ENCODE peak calls at places on chromosomes 4 and X, in four cellular contexts. T is HepG2, U is K562, X is GM12878. R is an unnamed sample.

GRCh38 chrX:110284159-110284558 is 33.7 kb downstream of the AMMECR1 start:
- DNase-seq in U (no peak), T (no peak), X (no peak), R (no peak)

GRCh38 chr4:125736057-125736456 is 421.3 kb downstream of the FAT4 start:
- DNase-seq in T (peak), X (no peak), U (no peak), R (no peak)

GRCh38 chr4:24607338-24607737 is 23.0 kb upstream of the DHX15 start:
- DNase-seq in T (no peak), U (no peak), X (no peak), R (no peak)

GRCh38 chrX:53115550-53115874 is 21.6 kb downstream of the KANTR start:
- DNase-seq in U (no peak), X (no peak), T (no peak), R (no peak)

GRCh38 chr4:25098964-25099843 is 61.0 kb downstream of the SEPSECS start:
- DNase-seq in U (peak), X (no peak), T (no peak), R (no peak)

GRCh38 chr4:169493164-169493524 is 119.2 kb downstream of the NEK1 start:
- DNase-seq in U (no peak), T (no peak), X (no peak), R (no peak)

GRCh38 chrX:136880003-136880451 is 498 bp downstream of the RBMX start:
- DNase-seq in X (no peak), U (peak), T (no peak), R (no peak)

GRCh38 chr4:169440446-169440845 is 169.7 kb upstream of the SH3RF1 start:
- DNase-seq in T (no peak), X (no peak), U (no peak), R (no peak)

GRCh38 chr4:110663738-110664444 is 41.0 kb upstream of the PITX2 start:
- DNase-seq in T (no peak), X (no peak), U (no peak), R (no peak)

GRCh38 chr4:187090401-187090800 is 366.7 kb upstream of the FAT1 start:
- DNase-seq in T (no peak), X (no peak), U (no peak), R (no peak)

GRCh38 chr4:19774690-19775256 is 476.9 kb upstream of the SLIT2 start:
- DNase-seq in T (no peak), U (no peak), X (no peak), R (no peak)

GRCh38 chrX:55754861-55755294 is 37.3 kb downstream of the RRAGB start:
- DNase-seq in T (no peak), U (no peak), X (peak), R (no peak)

GRCh38 chr4:124641715-124642380 is 70.7 kb downstream of the ANKRD50 start:
- DNase-seq in U (no peak), T (no peak), X (no peak), R (no peak)

GRCh38 chr4:25810016-25810415 is 52.8 kb downstream of the SEL1L3 start:
- DNase-seq in U (no peak), T (peak), X (no peak), R (no peak)

GRCh38 chrX:118536687-118537461 is 41.3 kb downstream of the DOCK11 start:
- DNase-seq in T (no peak), U (no peak), X (peak), R (peak)

GRCh38 chr4:168848977-168849687 is 160.9 kb downstream of the CBR4 start:
- DNase-seq in U (no peak), X (no peak), T (no peak), R (no peak)

GRCh38 chr4:36414248-36414647 is 132.8 kb downstream of the DTHD1 start:
- DNase-seq in T (no peak), U (no peak), X (no peak), R (no peak)

GRCh38 chr4:183012862-183013855 is 85.9 kb upstream of the WWC2 start:
- DNase-seq in T (no peak), X (no peak), U (no peak), R (peak)

GRCh38 chr4:76305033-76305687 is 1.4 kb upstream of the STBD1 start:
- DNase-seq in X (no peak), T (no peak), U (no peak), R (no peak)

GRCh38 chr4:2862528-2862927 is 18.9 kb downstream of the ADD1 start:
- DNase-seq in U (peak), T (no peak), X (no peak), R (no peak)

GRCh38 chr4:8910100-8910821 is 38.6 kb upstream of the HMX1 start:
- DNase-seq in U (no peak), T (no peak), X (no peak), R (no peak)

GRCh38 chr4:165864228-165864627 is 8.8 kb upstream of the TLL1 start:
- DNase-seq in X (no peak), U (no peak), T (peak), R (no peak)

GRCh38 chr4:86249074-86249473 is 110.8 kb downstream of the MAPK10 start:
- DNase-seq in X (no peak), U (no peak), T (no peak), R (no peak)

GRCh38 chr4:38565271-38566199 is 98.5 kb upstream of the KLF3 start:
- DNase-seq in U (peak), T (no peak), X (no peak), R (no peak)

GRCh38 chr4:135598151-135598550 is 1396.6 kb upstream of the PABPC4L start:
- DNase-seq in T (no peak), X (no peak), U (no peak), R (no peak)

GRCh38 chrX:57565198-57565597 is 26.6 kb upstream of the ZXDB start:
- DNase-seq in U (no peak), X (no peak), T (peak), R (no peak)

GRCh38 chr4:170399894-170400293 is 310.1 kb upstream of the AADAT start:
- DNase-seq in X (no peak), U (no peak), T (no peak), R (no peak)

GRCh38 chr4:151204925-151205524 is 71.9 kb upstream of the PRSS48 start:
- DNase-seq in U (no peak), X (no peak), T (peak), R (no peak)

GRCh38 chrX:22373766-22374165 is 101.1 kb downstream of the CBLL2 start:
- DNase-seq in U (no peak), X (no peak), T (no peak), R (no peak)

GRCh38 chr4:110361921-110362320 is 114.0 kb upstream of the ENPEP start:
- DNase-seq in U (no peak), T (no peak), X (no peak), R (no peak)

GRCh38 chr4:7366958-7367353 is 67.8 kb downstream of the PSAPL1 start:
- DNase-seq in X (no peak), U (no peak), T (no peak), R (no peak)

GRCh38 chr4:48968814-48969213 is 17.3 kb upstream of the CWH43 start:
- DNase-seq in T (no peak), X (no peak), U (no peak), R (no peak)
- TF ChIP-seq ETV6 in T (no peak), X (no peak), U (no peak), R (no peak)

DNA sequence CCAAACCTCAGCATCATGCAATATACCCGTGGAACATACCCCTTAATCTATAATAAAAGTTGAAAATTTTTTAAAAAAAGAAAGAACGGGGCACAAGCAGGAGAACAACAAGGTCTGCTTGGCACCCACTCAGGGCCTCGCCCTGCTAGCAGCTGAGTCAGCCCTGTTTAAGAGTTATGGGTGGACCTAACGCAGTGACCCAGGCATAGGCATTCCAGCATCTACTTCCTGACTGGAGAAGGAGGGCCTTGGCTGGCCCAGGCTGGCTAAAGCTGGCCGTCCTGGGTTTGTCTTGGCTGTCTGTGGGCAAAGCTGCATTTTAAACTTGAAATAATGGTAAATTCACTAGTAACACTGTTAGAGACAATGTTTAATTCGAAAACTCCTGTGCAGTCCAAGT is 236.7 kb upstream of the PGRMC2 start:
- DNase-seq in U (no peak), T (no peak), X (no peak), R (no peak)
- TF ChIP-seq CREB1 in U (no peak), T (no peak), X (no peak), R (no peak)

GRCh38 chr4:53986062-53986461 is 78.3 kb downstream of the CHIC2 start:
- DNase-seq in T (no peak), X (no peak), U (no peak), R (no peak)

GRCh38 chr4:53981066-53981465 is 83.3 kb downstream of the CHIC2 start:
- DNase-seq in T (no peak), U (no peak), X (no peak), R (no peak)

GRCh38 chr4:53981573-53981972 is 82.8 kb downstream of the CHIC2 start:
- DNase-seq in T (no peak), U (no peak), X (no peak), R (no peak)
- TF ChIP-seq ETV6 in T (no peak), U (no peak), X (no peak), R (no peak)

DNA sequence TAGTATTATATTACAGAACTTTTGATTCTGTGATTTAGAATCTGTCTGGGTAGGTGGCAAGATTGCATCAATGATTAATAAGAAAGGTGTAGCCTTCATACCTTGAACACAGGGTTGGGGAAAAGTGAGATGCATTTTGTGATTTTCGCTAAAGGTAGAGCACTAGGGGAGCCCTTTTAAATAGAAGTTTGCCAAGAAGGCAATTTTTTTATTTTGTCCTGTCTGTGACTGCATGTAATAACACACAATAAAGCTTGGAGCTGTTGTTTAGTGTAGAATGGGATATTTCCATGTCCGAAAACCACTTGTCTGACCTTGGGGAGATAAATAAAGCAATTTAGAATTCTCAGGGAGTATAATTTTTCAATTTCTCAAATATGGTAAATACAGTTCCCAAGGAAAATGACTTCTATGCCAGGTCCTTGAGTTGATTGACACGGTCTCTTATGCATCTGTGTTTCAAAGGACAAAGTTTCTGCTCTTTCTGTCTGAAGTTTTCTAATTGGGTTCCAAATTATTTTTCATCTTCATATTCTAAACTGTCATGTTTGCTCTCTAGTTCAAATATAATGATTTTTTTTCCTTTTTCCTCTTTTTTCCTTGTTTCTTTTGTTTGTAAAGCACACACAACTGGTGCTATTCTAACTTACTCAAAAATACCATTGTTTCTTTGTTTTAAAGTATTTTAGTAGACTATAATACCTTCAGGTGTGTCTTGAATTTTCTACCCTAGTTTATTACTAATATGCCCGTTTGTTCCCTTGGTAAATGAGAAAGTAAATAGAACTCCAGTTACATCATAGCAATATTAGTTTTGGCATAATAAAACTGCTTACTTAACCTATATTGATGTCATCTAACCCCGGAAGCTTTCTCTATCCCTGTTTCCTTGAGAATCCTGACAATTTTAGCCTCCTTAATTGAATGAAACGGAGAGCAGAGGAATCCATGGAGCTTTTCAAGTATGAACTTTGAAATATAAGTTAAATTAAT is 87.8 kb upstream of the BMPR1B start:
- DNase-seq in X (no peak), U (no peak), T (no peak), R (no peak)
- TF ChIP-seq CREB1 in X (no peak), U (no peak), T (no peak), R (no peak)

DNA sequence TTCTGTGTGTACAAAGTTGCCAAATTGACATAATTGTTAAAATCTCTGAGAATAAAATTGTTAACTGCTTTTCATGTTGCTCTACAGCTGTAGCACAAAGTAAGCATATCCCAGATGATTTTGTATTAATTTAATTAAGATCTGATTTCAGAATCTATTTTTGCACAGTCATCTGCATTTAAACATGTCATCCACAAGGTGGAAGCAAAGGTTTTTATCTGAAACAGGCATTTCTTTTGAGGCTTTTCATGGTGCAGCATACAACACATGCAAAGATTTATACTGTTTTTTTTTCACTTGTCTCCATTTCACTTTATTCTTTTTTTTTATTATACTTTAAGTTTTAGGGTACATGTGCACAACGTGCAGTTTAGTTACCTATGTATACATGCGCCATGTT is 51.2 kb downstream of the GC start:
- DNase-seq in T (peak), X (no peak), U (peak), R (no peak)
- TF ChIP-seq ETV6 in T (no peak), X (no peak), U (no peak), R (no peak)

DNA sequence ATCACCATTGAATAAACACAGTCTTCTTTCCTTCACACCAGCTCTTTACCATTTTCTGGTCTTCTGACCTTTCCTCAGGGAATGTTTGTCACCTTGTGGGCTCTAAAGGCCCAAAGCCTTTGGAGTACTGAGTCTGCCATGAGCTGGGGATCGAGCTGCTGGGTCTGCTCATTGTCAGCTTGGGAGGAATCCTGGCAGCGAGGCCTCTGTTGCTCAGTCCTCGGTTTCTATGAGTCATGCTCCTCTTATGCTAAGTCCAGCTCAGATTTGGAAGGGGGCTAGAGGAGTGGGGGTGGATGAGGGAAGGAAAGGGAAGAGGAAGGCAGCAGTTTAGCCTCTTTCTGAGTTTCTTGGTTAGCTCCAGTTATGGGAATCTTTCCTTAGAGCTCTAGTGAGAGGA is 31.1 kb downstream of the NHSL2 start:
- DNase-seq in U (no peak), T (no peak), X (no peak), R (no peak)
- TF ChIP-seq CREB1 in U (no peak), T (no peak), X (no peak), R (no peak)

DNA sequence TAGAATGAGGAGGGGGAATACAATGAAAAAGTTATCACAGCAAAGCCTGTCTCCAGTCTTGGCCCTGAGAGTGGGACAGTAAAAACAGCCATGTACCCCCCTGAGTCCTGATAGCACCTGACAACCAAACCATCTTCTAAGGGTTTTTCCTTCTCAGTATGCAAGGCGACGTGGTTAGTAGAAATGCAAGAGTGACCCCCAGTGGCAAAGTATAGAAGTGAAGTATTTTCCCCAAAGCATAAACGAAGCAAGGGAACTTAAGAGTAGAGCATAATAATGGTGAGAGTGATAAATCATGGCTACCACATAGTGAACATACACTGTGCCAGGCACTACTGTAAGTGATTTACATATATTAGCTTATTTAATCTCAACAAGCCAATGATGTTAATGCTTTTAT is 52.8 kb downstream of the FAM47C start:
- DNase-seq in T (peak), U (peak), X (no peak), R (no peak)
- TF ChIP-seq ETV6 in T (no peak), U (no peak), X (no peak), R (no peak)

DNA sequence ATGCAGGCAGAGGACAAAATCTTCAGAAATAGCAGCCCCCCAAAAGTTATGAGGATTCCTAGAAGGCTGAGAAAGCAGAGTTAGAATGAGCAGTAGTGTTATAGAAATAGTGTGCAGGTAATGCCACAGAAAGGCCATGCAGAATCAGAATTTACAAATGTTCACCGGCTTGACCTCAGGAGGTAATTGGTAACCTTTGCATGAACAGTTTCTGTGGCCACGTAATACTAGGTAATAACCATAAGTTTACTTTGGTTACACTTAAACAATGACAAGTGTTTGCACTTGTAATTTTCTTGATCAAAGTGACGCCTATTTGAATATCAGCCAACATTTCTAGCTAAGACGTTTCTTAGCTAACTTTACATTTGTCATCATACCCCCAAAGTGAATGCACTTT is 393.6 kb downstream of the GPAT3 start:
- DNase-seq in X (no peak), T (no peak), U (no peak), R (no peak)
- TF ChIP-seq CREB1 in X (no peak), T (no peak), U (no peak), R (no peak)